ENCODE peak calls at places on chromosomes 7 and 10, in four cellular contexts. Z, I, H and K are unnamed samples.

GRCh38 chr7:147153571-147153970 is 1037.0 kb downstream of the CNTNAP2 start:
- DNase-seq in Z (no peak), I (no peak), H (no peak), K (no peak)

GRCh38 chr7:117784315-117784714 is 88.9 kb downstream of the CTTNBP2 start:
- DNase-seq in Z (no peak), I (no peak), H (no peak), K (no peak)

GRCh38 chr7:91519241-91520200 is 255.3 kb downstream of the FZD1 start:
- DNase-seq in Z (no peak), I (no peak), H (no peak), K (no peak)

GRCh38 chr10:130764651-130765050 is 546.9 kb downstream of the TCERG1L start:
- DNase-seq in Z (no peak), I (peak; percentile 29), H (no peak), K (no peak)

GRCh38 chr10:87093461-87094372 is 926 bp downstream of the GLUD1 start:
- DNase-seq in Z (peak; percentile 73), I (peak; percentile 80), H (peak; percentile 45), K (peak; percentile 92)

GRCh38 chr7:82017334-82017943 is 247.6 kb upstream of the HGF start:
- DNase-seq in Z (no peak), I (no peak), H (peak; percentile 32), K (no peak)

GRCh38 chr10:124703778-124704427 is 40.3 kb downstream of the FAM53B start:
- DNase-seq in Z (no peak), I (peak; percentile 90), H (no peak), K (no peak)

GRCh38 chr10:4243651-4244050 is 458.6 kb upstream of the KLF6 start:
- DNase-seq in Z (no peak), I (peak; percentile 67), H (peak; percentile 33), K (no peak)

GRCh38 chr10:6365384-6365783 is 162.7 kb downstream of the PFKFB3 start:
- DNase-seq in Z (no peak), I (no peak), H (no peak), K (no peak)

GRCh38 chr7:336810-337566 is 47.0 kb downstream of the FOXL3 start:
- DNase-seq in Z (no peak), I (peak; percentile 47), H (no peak), K (peak; percentile 55)

GRCh38 chr7:131194070-131194865 is 133.4 kb upstream of the MKLN1 start:
- DNase-seq in Z (no peak), I (no peak), H (no peak), K (no peak)

GRCh38 chr7:2151235-2151634 is 81.5 kb downstream of the MAD1L1 start:
- DNase-seq in Z (no peak), I (no peak), H (no peak), K (no peak)

GRCh38 chr7:36167403-36168050 is 14.5 kb downstream of the EEPD1 start:
- DNase-seq in Z (no peak), I (no peak), H (no peak), K (no peak)

GRCh38 chr10:69745698-69746097 is 56.0 kb upstream of the COL13A1 start:
- DNase-seq in Z (no peak), I (no peak), H (no peak), K (no peak)

GRCh38 chr10:44261296-44261695 is 123.6 kb downstream of the CXCL12 start:
- DNase-seq in Z (no peak), I (no peak), H (no peak), K (no peak)

GRCh38 chr7:158861936-158862704 is 5.8 kb downstream of the DYNC2I1 start:
- DNase-seq in Z (no peak), I (peak; percentile 46), H (no peak), K (no peak)

GRCh38 chr7:158861004-158861787 is 4.8 kb downstream of the DYNC2I1 start:
- DNase-seq in Z (no peak), I (peak; percentile 52), H (no peak), K (no peak)

GRCh38 chr7:158856883-158857668 is 718 bp downstream of the DYNC2I1 start:
- DNase-seq in Z (no peak), I (no peak), H (peak; percentile 41), K (no peak)

GRCh38 chr7:158860394-158860793 is 4.0 kb downstream of the DYNC2I1 start:
- DNase-seq in Z (no peak), I (no peak), H (no peak), K (no peak)

DNA sequence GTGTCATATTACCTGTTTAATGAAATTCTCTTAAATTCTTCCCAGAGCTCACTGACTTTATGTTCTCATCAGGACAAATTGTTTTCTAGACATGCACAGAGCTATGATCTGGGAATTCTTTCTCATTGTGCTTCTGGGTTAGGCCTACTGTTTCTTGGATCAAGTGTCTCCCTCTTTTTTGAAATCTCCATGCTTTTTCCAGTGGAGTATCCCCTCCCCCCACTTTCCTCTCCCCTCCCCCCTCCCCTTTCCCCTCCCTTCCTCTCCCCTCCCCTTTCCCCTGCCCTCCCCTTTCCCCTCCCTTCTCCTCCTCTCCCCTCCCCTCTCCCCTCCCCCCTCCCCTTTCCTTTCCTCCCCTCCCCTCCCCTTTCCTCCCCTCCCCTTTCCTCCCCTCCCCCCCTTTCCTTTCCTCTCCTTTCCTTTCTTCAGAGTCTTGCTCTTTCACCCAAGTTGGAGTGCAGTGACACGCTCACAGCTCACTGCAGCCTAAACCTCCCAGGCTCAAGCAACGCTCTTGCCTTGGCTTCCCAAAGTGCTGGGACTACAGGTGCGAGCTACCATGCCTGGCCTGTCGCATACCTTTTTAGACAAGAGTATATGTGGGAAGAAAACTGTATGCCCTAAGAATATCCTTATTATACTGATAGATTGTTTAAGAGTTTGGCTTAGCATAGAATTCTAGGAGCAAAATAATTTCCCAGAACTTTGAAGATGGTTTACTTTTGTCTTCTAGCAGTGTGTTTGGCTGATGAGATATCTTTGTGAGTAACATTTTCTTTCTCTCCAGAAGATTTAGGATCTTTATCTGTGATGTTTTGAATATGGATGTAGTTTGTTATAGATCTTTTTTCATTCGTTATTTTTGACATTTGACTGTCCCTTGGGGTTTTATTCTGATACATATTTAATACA is 2.5 kb downstream of the DYNC2I1 start:
- DNase-seq in Z (no peak), I (peak; percentile 40), H (no peak), K (no peak)
- TF ChIP-seq EP300 in Z (no peak), I (no peak), H (no peak), K (no peak)

DNA sequence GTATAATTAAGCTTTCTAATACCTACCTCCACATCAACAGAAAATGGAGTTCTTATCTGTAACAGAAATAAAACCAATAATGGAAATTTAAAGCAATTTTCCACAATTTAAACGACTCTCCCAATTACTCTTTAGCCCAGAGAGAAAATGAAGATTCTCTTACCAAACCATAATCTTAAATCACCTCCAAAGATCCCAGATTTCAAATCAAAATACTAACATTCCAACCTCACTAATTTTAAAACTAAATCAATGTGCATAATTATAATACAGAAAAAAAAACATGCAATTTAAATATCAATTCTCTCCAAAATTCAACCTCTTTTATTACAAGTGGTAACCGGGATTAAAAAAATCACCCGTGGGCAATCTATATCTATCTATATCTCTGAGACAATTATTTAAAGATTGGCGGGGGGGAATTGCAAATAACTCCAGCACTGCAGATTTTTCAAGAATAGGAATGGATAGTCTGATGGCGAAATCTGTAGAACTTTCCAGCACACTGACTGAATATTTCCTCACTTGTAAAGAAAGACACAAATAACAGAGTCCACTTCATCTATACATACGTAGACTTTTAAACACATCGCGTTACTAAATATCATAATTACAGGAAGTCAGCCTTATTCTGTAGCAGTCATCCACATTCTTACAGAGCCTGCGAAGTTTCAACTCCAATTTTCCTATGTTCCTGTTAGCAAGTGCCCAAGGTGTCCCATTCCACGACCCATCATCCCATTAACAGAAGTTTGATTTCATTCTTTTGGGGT is 1.3 kb downstream of the HERC4 start:
- DNase-seq in Z (no peak), I (no peak), H (no peak), K (no peak)
- H3K27ac ChIP-seq in Z (peak overlapping the region; percentile 96), I (peak overlapping the region; percentile 100), H (peak overlapping the region; percentile 98), K (peak overlapping the region; percentile 99)

GRCh38 chr10:75012471-75012870 is 99.0 kb upstream of the SAMD8 start:
- DNase-seq in Z (no peak), I (no peak), H (no peak), K (no peak)
- TF ChIP-seq EP300 in Z (no peak), I (no peak), H (no peak), K (no peak)

GRCh38 chr7:8192897-8193296 is 69.1 kb downstream of the ICA1 start:
- DNase-seq in Z (no peak), I (no peak), H (no peak), K (no peak)

GRCh38 chr7:8189615-8190014 is 72.4 kb downstream of the ICA1 start:
- DNase-seq in Z (no peak), I (no peak), H (no peak), K (peak; percentile 33)

GRCh38 chr7:8185907-8186306 is 76.1 kb downstream of the ICA1 start:
- DNase-seq in Z (no peak), I (no peak), H (no peak), K (no peak)

GRCh38 chr7:8190121-8190895 is 71.7 kb downstream of the ICA1 start:
- DNase-seq in Z (peak; percentile 59), I (no peak), H (no peak), K (no peak)
- H3K27ac ChIP-seq in Z (no peak overlapping the region), I (no peak overlapping the region), H (no peak overlapping the region), K (no peak overlapping the region)

GRCh38 chr10:90993340-90993739 is 72.5 kb upstream of the ANKRD1 start:
- DNase-seq in Z (no peak), I (no peak), H (no peak), K (no peak)
- TF ChIP-seq EP300 in Z (no peak), I (no peak), H (no peak), K (no peak)

DNA sequence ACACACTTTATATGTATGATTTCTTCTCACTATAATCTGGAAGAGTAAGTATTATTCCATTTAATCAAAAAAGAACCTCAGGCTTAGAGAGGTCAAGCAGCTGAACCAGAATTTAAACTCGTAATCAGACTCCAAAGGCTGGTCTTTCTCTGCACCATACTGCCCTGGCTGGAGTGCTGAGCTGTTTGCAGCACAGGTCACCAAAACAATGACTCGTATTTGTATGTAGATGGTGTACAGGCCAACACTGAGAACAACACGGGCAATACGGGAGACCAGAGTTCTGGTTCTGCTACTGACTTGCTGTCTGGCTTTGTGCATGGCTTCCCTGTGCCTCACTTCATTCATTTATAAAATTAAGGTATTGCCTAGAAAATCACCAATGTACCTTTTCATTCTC is 57.9 kb downstream of the CDCA7L start:
- DNase-seq in Z (no peak), I (no peak), H (no peak), K (no peak)
- H3K27ac ChIP-seq in Z (no peak overlapping the region), I (no peak overlapping the region), H (no peak overlapping the region), K (no peak overlapping the region)